ENCODE peak calls at places on chromosomes 3 and 15, in seven cellular contexts. One of them, this sample, is unnamed.

GRCh38 chr3:27224197-27224596 is 145.0 kb downstream of the NEK10 start:
- DNase-seq in ascending aorta: no peak
- DNase-seq in epithelial cell of esophagus: peak
- DNase-seq in A549: no peak
- DNase-seq in AG09309: no peak
- DNase-seq in stomach: no peak
- DNase-seq in sigmoid colon: no peak
- DNase-seq in this sample: peak

GRCh38 chr15:90942354-90943120 is 7.5 kb downstream of the UNC45A start:
- DNase-seq in ascending aorta: no peak
- DNase-seq in epithelial cell of esophagus: no peak
- DNase-seq in A549: no peak
- DNase-seq in AG09309: no peak
- DNase-seq in stomach: no peak
- DNase-seq in sigmoid colon: peak
- DNase-seq in this sample: no peak

GRCh38 chr3:157263027-157263426 is 103.1 kb upstream of the CCNL1 start:
- DNase-seq in ascending aorta: no peak
- DNase-seq in epithelial cell of esophagus: peak
- DNase-seq in A549: no peak
- DNase-seq in AG09309: no peak
- DNase-seq in stomach: no peak
- DNase-seq in sigmoid colon: no peak
- DNase-seq in this sample: peak

GRCh38 chr3:27686642-27687041 is 35.5 kb downstream of the EOMES start:
- DNase-seq in ascending aorta: no peak
- DNase-seq in epithelial cell of esophagus: no peak
- DNase-seq in A549: no peak
- DNase-seq in AG09309: peak
- DNase-seq in stomach: no peak
- DNase-seq in sigmoid colon: no peak
- DNase-seq in this sample: peak

GRCh38 chr3:153338487-153338886 is 176.5 kb downstream of the RAP2B start:
- DNase-seq in ascending aorta: no peak
- DNase-seq in epithelial cell of esophagus: peak
- DNase-seq in A549: no peak
- DNase-seq in AG09309: no peak
- DNase-seq in stomach: no peak
- DNase-seq in sigmoid colon: no peak
- DNase-seq in this sample: peak

GRCh38 chr3:101039285-101039684 is 46.1 kb upstream of the ABI3BP start:
- DNase-seq in ascending aorta: no peak
- DNase-seq in epithelial cell of esophagus: peak
- DNase-seq in A549: no peak
- DNase-seq in AG09309: no peak
- DNase-seq in stomach: no peak
- DNase-seq in sigmoid colon: no peak
- DNase-seq in this sample: no peak

GRCh38 chr3:50242778-50243551 is 7.0 kb downstream of the GNAI2 start:
- DNase-seq in ascending aorta: no peak
- DNase-seq in epithelial cell of esophagus: peak
- DNase-seq in A549: no peak
- DNase-seq in AG09309: no peak
- DNase-seq in stomach: peak
- DNase-seq in sigmoid colon: peak
- DNase-seq in this sample: peak

GRCh38 chr3:197711973-197712707 is 24.6 kb downstream of the RUBCN start:
- DNase-seq in ascending aorta: peak
- DNase-seq in epithelial cell of esophagus: peak
- DNase-seq in A549: peak
- DNase-seq in AG09309: peak
- DNase-seq in stomach: peak
- DNase-seq in sigmoid colon: peak
- DNase-seq in this sample: peak

GRCh38 chr3:119562307-119562961 is 3.0 kb upstream of the CD80 start:
- DNase-seq in ascending aorta: no peak
- DNase-seq in epithelial cell of esophagus: no peak
- DNase-seq in A549: no peak
- DNase-seq in AG09309: no peak
- DNase-seq in stomach: no peak
- DNase-seq in sigmoid colon: no peak
- DNase-seq in this sample: no peak

GRCh38 chr15:78103406-78104118 is 11.2 kb downstream of the SH2D7 start:
- DNase-seq in ascending aorta: no peak
- DNase-seq in epithelial cell of esophagus: no peak
- DNase-seq in A549: no peak
- DNase-seq in AG09309: no peak
- DNase-seq in stomach: peak
- DNase-seq in sigmoid colon: peak
- DNase-seq in this sample: no peak

GRCh38 chr3:152121292-152121654 is 147.5 kb upstream of the MBNL1 start:
- DNase-seq in ascending aorta: no peak
- DNase-seq in epithelial cell of esophagus: peak
- DNase-seq in A549: peak
- DNase-seq in AG09309: peak
- DNase-seq in stomach: no peak
- DNase-seq in sigmoid colon: no peak
- DNase-seq in this sample: peak

GRCh38 chr3:125128861-125129501 is 73.2 kb upstream of the HEG1 start:
- DNase-seq in ascending aorta: no peak
- DNase-seq in epithelial cell of esophagus: no peak
- DNase-seq in A549: no peak
- DNase-seq in AG09309: peak
- DNase-seq in stomach: no peak
- DNase-seq in sigmoid colon: peak
- DNase-seq in this sample: peak

GRCh38 chr3:196967412-196968232 is 1.0 kb downstream of the PIGZ start:
- DNase-seq in ascending aorta: no peak
- DNase-seq in epithelial cell of esophagus: no peak
- DNase-seq in A549: no peak
- DNase-seq in AG09309: no peak
- DNase-seq in stomach: no peak
- DNase-seq in sigmoid colon: no peak
- DNase-seq in this sample: no peak

GRCh38 chr15:44673639-44674038 is 10.2 kb upstream of the SPG11 start:
- DNase-seq in ascending aorta: no peak
- DNase-seq in epithelial cell of esophagus: no peak
- DNase-seq in A549: no peak
- DNase-seq in AG09309: no peak
- DNase-seq in stomach: no peak
- DNase-seq in sigmoid colon: no peak
- DNase-seq in this sample: no peak

GRCh38 chr3:14452676-14453367 is 50.4 kb downstream of the SLC6A6 start:
- DNase-seq in ascending aorta: peak
- DNase-seq in epithelial cell of esophagus: peak
- DNase-seq in A549: peak
- DNase-seq in AG09309: peak
- DNase-seq in stomach: peak
- DNase-seq in sigmoid colon: peak
- DNase-seq in this sample: peak

GRCh38 chr3:18771931-18772330 is 346.8 kb upstream of the SATB1 start:
- DNase-seq in ascending aorta: no peak
- DNase-seq in epithelial cell of esophagus: no peak
- DNase-seq in A549: no peak
- DNase-seq in AG09309: no peak
- DNase-seq in stomach: no peak
- DNase-seq in sigmoid colon: no peak
- DNase-seq in this sample: no peak

GRCh38 chr15:52428297-52428696 is 100.4 kb downstream of the MYO5A start:
- DNase-seq in ascending aorta: no peak
- DNase-seq in epithelial cell of esophagus: no peak
- DNase-seq in A549: no peak
- DNase-seq in AG09309: no peak
- DNase-seq in stomach: no peak
- DNase-seq in sigmoid colon: no peak
- DNase-seq in this sample: no peak

GRCh38 chr3:19146685-19147650 is 1.3 kb upstream of the KCNH8 start:
- DNase-seq in ascending aorta: no peak
- DNase-seq in epithelial cell of esophagus: peak
- DNase-seq in A549: peak
- DNase-seq in AG09309: no peak
- DNase-seq in stomach: peak
- DNase-seq in sigmoid colon: peak
- DNase-seq in this sample: peak

GRCh38 chr15:69623521-69624513 is 171.2 kb downstream of the RPLP1 start:
- DNase-seq in ascending aorta: no peak
- DNase-seq in epithelial cell of esophagus: peak
- DNase-seq in A549: no peak
- DNase-seq in AG09309: no peak
- DNase-seq in stomach: no peak
- DNase-seq in sigmoid colon: no peak
- DNase-seq in this sample: no peak

GRCh38 chr15:68317281-68318007 is 39.9 kb downstream of the FEM1B start:
- DNase-seq in ascending aorta: no peak
- DNase-seq in epithelial cell of esophagus: no peak
- DNase-seq in A549: no peak
- DNase-seq in AG09309: no peak
- DNase-seq in stomach: no peak
- DNase-seq in sigmoid colon: peak
- DNase-seq in this sample: no peak

GRCh38 chr3:135849827-135850226 is 115.7 kb upstream of the PPP2R3A start:
- DNase-seq in ascending aorta: no peak
- DNase-seq in epithelial cell of esophagus: no peak
- DNase-seq in A549: no peak
- DNase-seq in AG09309: no peak
- DNase-seq in stomach: no peak
- DNase-seq in sigmoid colon: no peak
- DNase-seq in this sample: no peak

GRCh38 chr3:635393-635792 is 438.8 kb downstream of the CHL1 start:
- DNase-seq in ascending aorta: no peak
- DNase-seq in epithelial cell of esophagus: no peak
- DNase-seq in A549: no peak
- DNase-seq in AG09309: no peak
- DNase-seq in stomach: no peak
- DNase-seq in sigmoid colon: no peak
- DNase-seq in this sample: no peak

GRCh38 chr3:634511-634910 is 437.9 kb downstream of the CHL1 start:
- DNase-seq in ascending aorta: no peak
- DNase-seq in epithelial cell of esophagus: no peak
- DNase-seq in A549: no peak
- DNase-seq in AG09309: no peak
- DNase-seq in stomach: no peak
- DNase-seq in sigmoid colon: no peak
- DNase-seq in this sample: no peak

GRCh38 chr3:632571-633170 is 436.1 kb downstream of the CHL1 start:
- DNase-seq in ascending aorta: no peak
- DNase-seq in epithelial cell of esophagus: peak
- DNase-seq in A549: peak
- DNase-seq in AG09309: peak
- DNase-seq in stomach: peak
- DNase-seq in sigmoid colon: no peak
- DNase-seq in this sample: peak
- TF ChIP-seq CTCF in ascending aorta: peak
- TF ChIP-seq CTCF in epithelial cell of esophagus: peak
- TF ChIP-seq CTCF in A549: peak
- TF ChIP-seq CTCF in AG09309: peak
- TF ChIP-seq CTCF in stomach: peak
- TF ChIP-seq CTCF in sigmoid colon: no peak
- TF ChIP-seq CTCF in this sample: peak

DNA sequence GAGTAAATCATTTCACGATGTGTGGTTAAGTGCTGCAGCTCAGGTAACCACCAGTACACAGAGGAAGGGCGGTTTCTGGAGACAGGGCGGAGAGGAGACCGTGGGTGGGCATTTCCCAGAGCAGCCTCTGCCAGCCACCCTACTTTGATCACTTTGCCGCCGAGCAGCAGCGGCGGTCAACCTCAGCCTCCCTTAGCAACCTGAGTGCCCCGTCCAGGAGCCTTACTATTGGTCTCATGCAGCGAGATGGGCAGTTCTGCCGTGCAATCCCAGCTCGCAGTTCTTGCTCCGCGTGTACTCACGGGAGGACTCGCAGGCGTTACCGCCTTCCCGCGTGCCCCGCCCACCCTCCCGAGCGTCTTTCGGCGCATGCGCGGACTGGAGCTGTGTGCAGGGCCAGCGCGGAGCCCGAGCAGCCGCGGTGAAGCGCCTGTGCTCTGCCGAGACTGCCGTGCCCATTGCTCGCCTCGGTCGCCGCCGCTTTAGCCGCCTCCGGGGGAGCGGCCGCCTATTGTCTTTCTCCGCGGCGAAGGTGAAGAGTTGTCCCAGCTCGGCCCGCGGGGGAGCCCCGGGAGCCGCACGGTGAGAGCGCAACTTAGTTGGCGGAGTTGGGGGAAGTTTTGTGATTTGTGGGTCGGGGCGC is at the start of gene AKAP13:
- DNase-seq in ascending aorta: peak
- DNase-seq in epithelial cell of esophagus: peak
- DNase-seq in A549: peak
- DNase-seq in AG09309: peak
- DNase-seq in stomach: peak
- DNase-seq in sigmoid colon: peak
- DNase-seq in this sample: peak
- H3K4me3 ChIP-seq in ascending aorta: peak
- H3K4me3 ChIP-seq in epithelial cell of esophagus: peak
- H3K4me3 ChIP-seq in A549: peak
- H3K4me3 ChIP-seq in AG09309: peak
- H3K4me3 ChIP-seq in stomach: peak
- H3K4me3 ChIP-seq in sigmoid colon: peak
- H3K4me3 ChIP-seq in this sample: peak

GRCh38 chr3:15974647-15975046 is 176.9 kb upstream of the ANKRD28 start:
- DNase-seq in ascending aorta: no peak
- DNase-seq in epithelial cell of esophagus: no peak
- DNase-seq in A549: peak
- DNase-seq in AG09309: no peak
- DNase-seq in stomach: no peak
- DNase-seq in sigmoid colon: no peak
- DNase-seq in this sample: no peak
- TF ChIP-seq CTCF in ascending aorta: no peak
- TF ChIP-seq CTCF in epithelial cell of esophagus: peak
- TF ChIP-seq CTCF in A549: no peak
- TF ChIP-seq CTCF in AG09309: peak
- TF ChIP-seq CTCF in stomach: no peak
- TF ChIP-seq CTCF in sigmoid colon: no peak
- TF ChIP-seq CTCF in this sample: peak

GRCh38 chr15:59313703-59314332 is 58.9 kb downstream of the MYO1E start:
- DNase-seq in ascending aorta: peak
- DNase-seq in epithelial cell of esophagus: peak
- DNase-seq in A549: peak
- DNase-seq in AG09309: no peak
- DNase-seq in stomach: peak
- DNase-seq in sigmoid colon: peak
- DNase-seq in this sample: peak

GRCh38 chr15:59311245-59311644 is 61.4 kb downstream of the MYO1E start:
- DNase-seq in ascending aorta: no peak
- DNase-seq in epithelial cell of esophagus: no peak
- DNase-seq in A549: no peak
- DNase-seq in AG09309: no peak
- DNase-seq in stomach: no peak
- DNase-seq in sigmoid colon: no peak
- DNase-seq in this sample: no peak

GRCh38 chr15:59312199-59312598 is 60.5 kb downstream of the MYO1E start:
- DNase-seq in ascending aorta: no peak
- DNase-seq in epithelial cell of esophagus: no peak
- DNase-seq in A549: no peak
- DNase-seq in AG09309: no peak
- DNase-seq in stomach: no peak
- DNase-seq in sigmoid colon: no peak
- DNase-seq in this sample: no peak

GRCh38 chr15:59317211-59317610 is 55.5 kb downstream of the MYO1E start:
- DNase-seq in ascending aorta: no peak
- DNase-seq in epithelial cell of esophagus: no peak
- DNase-seq in A549: no peak
- DNase-seq in AG09309: no peak
- DNase-seq in stomach: no peak
- DNase-seq in sigmoid colon: no peak
- DNase-seq in this sample: no peak

GRCh38 chr15:59315914-59316428 is 56.7 kb downstream of the MYO1E start:
- DNase-seq in ascending aorta: no peak
- DNase-seq in epithelial cell of esophagus: peak
- DNase-seq in A549: no peak
- DNase-seq in AG09309: peak
- DNase-seq in stomach: no peak
- DNase-seq in sigmoid colon: no peak
- DNase-seq in this sample: peak
- H3K4me3 ChIP-seq in ascending aorta: no peak
- H3K4me3 ChIP-seq in epithelial cell of esophagus: no peak
- H3K4me3 ChIP-seq in A549: no peak
- H3K4me3 ChIP-seq in AG09309: no peak
- H3K4me3 ChIP-seq in stomach: no peak
- H3K4me3 ChIP-seq in sigmoid colon: no peak
- H3K4me3 ChIP-seq in this sample: no peak